ENCODE peak calls at places on chromosomes 5 and 9, in five cellular contexts. Z, H, E, K and D are unnamed samples.
A peak's percentile ranks its signal among the peaks of the same experiment; 100 is the strongest.

GRCh38 chr5:72226950-72227349 is 93.1 kb downstream of the MRPS27 start:
- DNase-seq in E (no peak), Z (no peak), H (no peak), K (no peak), D (no peak)

GRCh38 chr5:115530426-115530825 is 14.1 kb downstream of the FEM1C start:
- DNase-seq in H (no peak), Z (no peak), K (no peak), E (no peak), D (no peak)

GRCh38 chr9:99936947-99937587 is 30.6 kb downstream of the STX17 start:
- DNase-seq in E (no peak), H (no peak), K (no peak), Z (no peak), D (no peak)

GRCh38 chr5:6386270-6386669 is 7.9 kb upstream of the MED10 start:
- DNase-seq in K (no peak), Z (no peak), E (no peak), H (no peak), D (no peak)

GRCh38 chr9:136666364-136667216 is 3.9 kb downstream of the EGFL7 start:
- DNase-seq in Z (no peak), K (no peak), H (no peak), E (no peak), D (no peak)

GRCh38 chr5:109242518-109242917 is 167.3 kb downstream of the PJA2 start:
- DNase-seq in K (no peak), Z (no peak), H (no peak), E (no peak), D (no peak)

GRCh38 chr5:1542755-1543154 is 19.0 kb upstream of the LPCAT1 start:
- DNase-seq in H (peak; percentile 86), E (peak; percentile 94), K (peak; percentile 85), Z (peak; percentile 60), D (no peak)

GRCh38 chr5:116068028-116068632 is 16.7 kb upstream of the COMMD10 start:
- DNase-seq in E (no peak), Z (no peak), K (no peak), H (no peak), D (peak; percentile 20)

GRCh38 chr5:133907075-133907474 is 61.4 kb downstream of the C5orf15 start:
- DNase-seq in E (no peak), H (no peak), Z (peak; percentile 29), K (no peak), D (no peak)

GRCh38 chr5:142012186-142012785 is 541 bp downstream of the GNPDA1 start:
- DNase-seq in Z (peak; percentile 61), H (peak; percentile 79), K (peak; percentile 90), E (peak; percentile 37), D (peak; percentile 45)

GRCh38 chr5:126917918-126918623 is 112.3 kb downstream of the MARCHF3 start:
- DNase-seq in Z (no peak), H (no peak), K (no peak), E (peak; percentile 63), D (no peak)

GRCh38 chr9:130972957-130973685 is 34.1 kb upstream of the FIBCD1 start:
- DNase-seq in Z (no peak), E (no peak), H (no peak), K (no peak), D (no peak)

GRCh38 chr5:41748631-41749030 is 121.6 kb downstream of the OXCT1 start:
- DNase-seq in H (no peak), E (peak; percentile 56), K (no peak), Z (no peak), D (no peak)

GRCh38 chr9:98276907-98277469 is 21.5 kb upstream of the TBC1D2 start:
- DNase-seq in Z (no peak), K (no peak), H (no peak), E (no peak), D (no peak)

GRCh38 chr5:158967566-158967965 is 132.2 kb downstream of the EBF1 start:
- DNase-seq in E (no peak), H (no peak), Z (no peak), K (no peak), D (no peak)

GRCh38 chr9:18502546-18502945 is 28.6 kb downstream of the ADAMTSL1 start:
- DNase-seq in K (no peak), Z (no peak), H (no peak), E (no peak), D (no peak)

GRCh38 chr9:94639045-94639995 is at the start of gene FBP1:
- DNase-seq in H (peak; percentile 94), Z (peak; percentile 52), E (peak; percentile 60), K (no peak), D (peak; percentile 32)

GRCh38 chr5:52920929-52921328 is 68.2 kb upstream of the ITGA2 start:
- DNase-seq in H (no peak), K (no peak), Z (no peak), E (no peak), D (no peak)
- TF ChIP-seq CTCF in H (no peak), K (no peak), Z (no peak), E (no peak), D (no peak)

DNA sequence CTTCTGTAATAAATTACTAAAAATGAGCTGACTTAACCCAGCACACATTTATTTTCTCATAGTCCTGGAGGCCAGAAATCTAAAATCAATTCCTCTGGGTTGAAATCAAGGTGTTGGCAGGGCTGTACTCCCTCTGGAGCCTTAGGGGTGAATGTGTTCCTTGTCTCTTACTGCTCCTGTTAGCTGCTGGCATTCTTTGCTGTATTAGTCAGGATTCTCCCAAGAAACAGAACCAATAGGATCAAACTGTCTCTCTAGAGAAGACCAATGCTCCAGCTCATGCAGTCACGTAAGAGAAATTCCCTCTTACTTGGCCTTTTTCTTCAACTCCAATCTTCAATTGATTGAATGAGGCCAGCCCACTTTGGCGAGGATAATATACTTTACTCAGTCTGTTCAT is 15.3 kb upstream of the CD180 start:
- DNase-seq in Z (no peak), H (no peak), E (peak; percentile 58), K (no peak), D (no peak)
- TF ChIP-seq CTCF in Z (no peak), H (no peak), E (no peak), K (no peak), D (no peak)

DNA sequence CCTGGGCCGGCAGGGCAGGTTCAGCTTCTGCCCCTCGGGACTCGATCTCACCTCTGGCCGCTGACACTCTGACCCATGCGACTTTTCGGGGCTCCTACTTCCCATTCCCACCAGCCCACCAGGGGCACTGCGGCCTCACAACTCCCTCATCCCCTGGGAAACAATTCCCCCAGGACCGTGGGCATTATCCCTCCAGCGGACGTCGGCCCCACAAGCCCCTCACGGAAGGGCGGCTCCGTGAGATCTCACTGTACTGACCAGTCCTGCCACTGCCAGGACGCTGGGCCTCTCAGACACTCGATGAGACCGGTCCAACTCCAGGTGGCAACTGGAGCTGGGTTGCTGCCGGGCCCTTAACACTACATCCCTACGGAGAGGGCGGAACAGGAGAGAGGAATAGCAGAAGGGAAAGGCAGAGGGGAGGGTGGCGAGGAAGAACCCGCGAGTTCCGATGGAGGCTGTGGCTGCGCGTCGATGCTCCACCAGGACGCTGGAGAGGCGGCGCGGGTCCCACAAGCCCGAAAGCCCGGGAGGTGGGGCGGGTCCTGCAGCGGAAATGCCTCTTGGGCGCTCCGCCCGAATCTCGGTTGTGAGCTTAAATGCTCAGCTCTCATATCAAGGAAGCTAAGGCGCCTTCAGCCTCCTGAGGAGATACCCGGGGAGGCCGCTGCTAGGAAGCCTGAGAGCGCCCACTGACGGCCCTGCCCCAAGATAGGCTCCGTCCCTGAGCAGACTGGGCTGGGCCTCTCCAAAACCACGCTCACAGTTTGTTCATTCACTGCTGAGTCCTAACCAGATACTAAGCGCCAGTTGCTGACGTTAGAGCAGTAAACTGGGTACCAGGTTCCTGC is 36.3 kb downstream of the VCP start:
- DNase-seq in K (no peak), Z (peak; percentile 51), E (no peak), H (peak; percentile 79), D (no peak)
- TF ChIP-seq CTCF in K (no peak), Z (no peak), E (no peak), H (no peak), D (no peak)

DNA sequence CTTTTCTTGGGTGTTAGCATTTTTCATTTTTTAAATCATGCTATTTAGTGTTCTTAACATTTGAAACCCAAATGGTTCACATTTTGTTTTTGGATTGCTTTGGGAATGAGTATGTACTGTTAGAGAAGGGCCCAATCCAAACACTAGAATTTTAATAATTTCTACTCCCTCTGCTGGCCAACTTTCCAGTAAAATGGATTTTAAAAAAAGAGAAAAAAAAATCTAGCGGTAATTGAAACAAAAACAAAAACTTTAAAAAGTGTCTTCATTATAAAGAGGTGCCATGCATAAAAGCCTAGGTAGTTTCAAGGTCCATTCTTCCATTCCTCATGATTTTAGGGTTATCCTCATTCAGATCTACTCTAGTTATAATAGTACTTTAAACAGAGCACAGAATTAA is 32.1 kb upstream of the RICTOR start:
- DNase-seq in H (no peak), Z (no peak), K (no peak), E (no peak), D (no peak)
- TF ChIP-seq CTCF in H (peak; percentile 19), Z (no peak), K (no peak), E (peak; percentile 63), D (peak; percentile 50)

GRCh38 chr9:125416517-125416916 is 154.9 kb downstream of the GAPVD1 start:
- DNase-seq in E (no peak), Z (no peak), H (no peak), K (no peak), D (no peak)

GRCh38 chr9:125421591-125422181 is 160.1 kb downstream of the GAPVD1 start:
- DNase-seq in H (no peak), E (no peak), K (no peak), Z (no peak), D (no peak)

GRCh38 chr9:125415583-125416443 is 154.2 kb downstream of the GAPVD1 start:
- DNase-seq in E (no peak), H (no peak), Z (no peak), K (no peak), D (no peak)

GRCh38 chr9:125421156-125421555 is 159.5 kb downstream of the GAPVD1 start:
- DNase-seq in K (no peak), H (no peak), Z (no peak), E (no peak), D (no peak)

DNA sequence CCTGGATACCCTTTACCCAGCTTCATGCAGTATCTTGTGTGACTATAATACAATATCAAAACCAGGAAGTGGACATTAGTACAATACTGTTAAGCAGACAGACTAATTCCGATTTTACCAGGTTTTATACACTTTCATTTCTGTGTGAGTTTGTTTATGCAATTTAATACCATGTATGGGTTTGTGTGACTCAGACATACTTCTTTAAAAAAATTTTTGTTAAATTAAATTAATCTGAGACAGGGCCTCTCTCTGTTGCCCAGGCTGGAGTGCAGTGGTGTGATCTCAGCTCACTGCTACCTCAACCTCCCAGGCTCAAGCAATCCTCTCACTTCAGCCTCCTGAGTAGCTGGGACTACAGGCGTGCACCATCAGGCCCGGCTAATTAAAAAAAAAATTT is 156.8 kb downstream of the GAPVD1 start:
- DNase-seq in H (no peak), Z (no peak), E (no peak), K (no peak), D (no peak)
- TF ChIP-seq CTCF in H (no peak), Z (no peak), E (no peak), K (no peak), D (no peak)

DNA sequence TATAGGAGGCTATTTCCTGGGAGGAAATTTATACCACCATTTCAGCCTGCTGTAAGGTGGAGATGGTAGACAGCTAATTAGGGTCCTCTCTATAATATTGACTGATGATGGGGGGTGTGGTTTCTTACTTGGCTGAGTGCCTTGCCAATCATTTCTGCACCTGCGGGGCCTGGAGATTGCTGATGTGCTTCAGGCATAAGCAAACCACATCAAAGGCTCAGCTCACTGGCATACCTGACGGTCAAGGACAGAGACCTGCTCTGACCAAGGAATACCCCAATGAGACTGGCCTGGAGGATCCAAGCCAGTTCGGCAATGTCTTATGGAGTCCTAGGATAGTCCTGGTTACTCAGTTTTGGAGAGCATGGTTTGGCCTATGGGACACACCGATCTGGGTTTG is 29.5 kb downstream of the ANKH start:
- DNase-seq in E (no peak), K (no peak), Z (no peak), H (no peak), D (no peak)
- TF ChIP-seq CTCF in E (no peak), K (no peak), Z (no peak), H (no peak), D (no peak)